ENCODE peak calls at places on chromosome 2, in five cellular contexts. K is midbrain, X is DMS79, W is dermis blood vessel endothelial cell, S is LoVo. V is an unnamed sample.

GRCh38 chr2:23478933-23479683 is 94.1 kb downstream of the KLHL29 start:
- DNase-seq in K (no peak), X (no peak), W (no peak), S (no peak), V (no peak)

GRCh38 chr2:165691615-165692014 is 102.4 kb downstream of the GALNT3 start:
- DNase-seq in K (no peak), X (no peak), W (no peak), S (no peak), V (no peak)

GRCh38 chr2:200466703-200467418 is 43.0 kb downstream of the KCTD18 start:
- DNase-seq in K (peak; percentile 40), X (no peak), W (no peak), S (no peak), V (no peak)

GRCh38 chr2:168519534-168520308 is 63.6 kb downstream of the CERS6 start:
- DNase-seq in K (no peak), X (no peak), W (peak; percentile 3), S (no peak), V (no peak)

GRCh38 chr2:25521665-25522387 is 151.6 kb downstream of the DTNB start:
- DNase-seq in K (peak; percentile 67), X (peak; percentile 67), W (peak; percentile 83), S (peak; percentile 66), V (peak; percentile 59)

GRCh38 chr2:42787424-42787787 is 5.0 kb downstream of the HAAO start:
- DNase-seq in K (no peak), X (no peak), W (no peak), S (no peak), V (no peak)

GRCh38 chr2:36356199-36356989 is 816 bp downstream of the CRIM1 start:
- DNase-seq in K (peak; percentile 15), X (no peak), W (peak; percentile 37), S (no peak), V (peak; percentile 20)

GRCh38 chr2:85376291-85377065 is 21.9 kb downstream of the ELMOD3 start:
- DNase-seq in K (no peak), X (no peak), W (no peak), S (no peak), V (no peak)

GRCh38 chr2:75221872-75222271 is 22.6 kb upstream of the TACR1 start:
- DNase-seq in K (no peak), X (no peak), W (no peak), S (no peak), V (no peak)

GRCh38 chr2:27582129-27582694 is 630 bp upstream of the ZNF512 start:
- DNase-seq in K (no peak), X (no peak), W (peak; percentile 9), S (no peak), V (no peak)

GRCh38 chr2:71478806-71479205 is 25.4 kb downstream of the DYSF start:
- DNase-seq in K (no peak), X (no peak), W (no peak), S (no peak), V (no peak)

GRCh38 chr2:234422895-234423505 is 73.9 kb downstream of the ARL4C start:
- DNase-seq in K (no peak), X (no peak), W (no peak), S (no peak), V (no peak)

GRCh38 chr2:43524180-43524965 is 71.5 kb downstream of the THADA start:
- DNase-seq in K (no peak), X (no peak), W (no peak), S (no peak), V (no peak)

GRCh38 chr2:237322564-237322963 is 91.4 kb downstream of the COL6A3 start:
- DNase-seq in K (no peak), X (no peak), W (peak; percentile 20), S (peak; percentile 40), V (no peak)

GRCh38 chr2:135055182-135055786 is 3.2 kb downstream of the RAB3GAP1 start:
- DNase-seq in K (no peak), X (no peak), W (peak; percentile 54), S (no peak), V (no peak)

GRCh38 chr2:124066776-124067175 is 41.7 kb downstream of the CNTNAP5 start:
- DNase-seq in K (no peak), X (no peak), W (no peak), S (no peak), V (no peak)

GRCh38 chr2:112031473-112031872 is 23.6 kb upstream of the TMEM87B start:
- DNase-seq in K (no peak), X (peak; percentile 81), W (peak; percentile 47), S (no peak), V (no peak)

GRCh38 chr2:148493822-148494563 is 150.6 kb upstream of the EPC2 start:
- DNase-seq in K (no peak), X (no peak), W (no peak), S (no peak), V (no peak)

GRCh38 chr2:101153811-101154210 is 2.6 kb upstream of the TBC1D8 start:
- DNase-seq in K (no peak), X (no peak), W (no peak), S (no peak), V (no peak)

GRCh38 chr2:172431428-172431827 is 4.0 kb downstream of the ITGA6 start:
- DNase-seq in K (peak; percentile 38), X (no peak), W (peak; percentile 79), S (no peak), V (no peak)

GRCh38 chr2:113160248-113160647 is 13.5 kb upstream of the PSD4 start:
- DNase-seq in K (no peak), X (no peak), W (no peak), S (no peak), V (no peak)

GRCh38 chr2:220194630-220195029 is 567.2 kb downstream of the SLC4A3 start:
- DNase-seq in K (no peak), X (no peak), W (no peak), S (no peak), V (no peak)

GRCh38 chr2:197705143-197705911 is at the start of gene MARS2:
- DNase-seq in K (peak; percentile 95), X (peak; percentile 77), W (peak; percentile 96), S (peak; percentile 96), V (peak; percentile 94)

GRCh38 chr2:42030196-42030759 is 17.5 kb upstream of the PKDCC start:
- DNase-seq in K (no peak), X (no peak), W (no peak), S (no peak), V (no peak)

GRCh38 chr2:112150447-112150846 is 12.3 kb downstream of the FBLN7 start:
- DNase-seq in K (no peak), X (no peak), W (peak; percentile 84), S (no peak), V (no peak)

GRCh38 chr2:182554950-182555349 is 128.1 kb upstream of the PDE1A start:
- DNase-seq in K (no peak), X (no peak), W (no peak), S (no peak), V (peak; percentile 38)

GRCh38 chr2:10873790-10874437 is 37.8 kb upstream of the KCNF1 start:
- DNase-seq in K (no peak), X (no peak), W (no peak), S (no peak), V (no peak)

GRCh38 chr2:157258520-157259326 is 1.2 kb downstream of the GALNT5 start:
- DNase-seq in K (no peak), X (no peak), W (no peak), S (peak; percentile 54), V (peak; percentile 28)

V was measured in cerebellum.